ENCODE peak calls at places on chromosome 11, in five cellular contexts. One of them, this sample, is unnamed.
A peak's percentile ranks its signal among the peaks of the same experiment; 100 is the strongest.

GRCh38 chr11:19994712-19995111 is 165.6 kb downstream of the DBX1 start:
- DNase-seq in tibial nerve: no peak
- DNase-seq in A549: no peak
- DNase-seq in Caco-2: no peak
- DNase-seq in neuronal stem cell: no peak
- DNase-seq in this sample: no peak

GRCh38 chr11:114180301-114181055 is 115.7 kb upstream of the NNMT start:
- DNase-seq in tibial nerve: no peak
- DNase-seq in A549: no peak
- DNase-seq in Caco-2: peak; percentile 64
- DNase-seq in neuronal stem cell: no peak
- DNase-seq in this sample: peak; percentile 80

GRCh38 chr11:43988040-43988793 is 45.8 kb downstream of the C11orf96 start:
- DNase-seq in tibial nerve: no peak
- DNase-seq in A549: no peak
- DNase-seq in Caco-2: peak; percentile 9
- DNase-seq in neuronal stem cell: no peak
- DNase-seq in this sample: no peak

GRCh38 chr11:103949781-103950180 is 86.7 kb upstream of the DDI1 start:
- DNase-seq in tibial nerve: no peak
- DNase-seq in A549: no peak
- DNase-seq in Caco-2: no peak
- DNase-seq in neuronal stem cell: no peak
- DNase-seq in this sample: no peak

GRCh38 chr11:116366980-116367640 is 405.7 kb downstream of the BUD13 start:
- DNase-seq in tibial nerve: no peak
- DNase-seq in A549: no peak
- DNase-seq in Caco-2: peak; percentile 87
- DNase-seq in neuronal stem cell: no peak
- DNase-seq in this sample: no peak

GRCh38 chr11:128222245-128222959 is 365.0 kb downstream of the ETS1 start:
- DNase-seq in tibial nerve: no peak
- DNase-seq in A549: no peak
- DNase-seq in Caco-2: no peak
- DNase-seq in neuronal stem cell: no peak
- DNase-seq in this sample: no peak

GRCh38 chr11:27912916-27913315 is 195.0 kb downstream of the KIF18A start:
- DNase-seq in tibial nerve: no peak
- DNase-seq in A549: no peak
- DNase-seq in Caco-2: no peak
- DNase-seq in neuronal stem cell: no peak
- DNase-seq in this sample: no peak

GRCh38 chr11:128889657-128890213 is 1.4 kb upstream of the KCNJ5 start:
- DNase-seq in tibial nerve: no peak
- DNase-seq in A549: no peak
- DNase-seq in Caco-2: no peak
- DNase-seq in neuronal stem cell: no peak
- DNase-seq in this sample: no peak

GRCh38 chr11:46099973-46100335 is 21.3 kb downstream of the PHF21A start:
- DNase-seq in tibial nerve: no peak
- DNase-seq in A549: no peak
- DNase-seq in Caco-2: no peak
- DNase-seq in neuronal stem cell: no peak
- DNase-seq in this sample: no peak

GRCh38 chr11:62144641-62145255 is 20.9 kb downstream of the INCENP start:
- DNase-seq in tibial nerve: peak; percentile 6
- DNase-seq in A549: no peak
- DNase-seq in Caco-2: no peak
- DNase-seq in neuronal stem cell: no peak
- DNase-seq in this sample: no peak

GRCh38 chr11:26134481-26135355 is 197.2 kb upstream of the ANO3 start:
- DNase-seq in tibial nerve: no peak
- DNase-seq in A549: no peak
- DNase-seq in Caco-2: no peak
- DNase-seq in neuronal stem cell: peak; percentile 40
- DNase-seq in this sample: no peak

GRCh38 chr11:110755961-110756360 is 43.7 kb upstream of the ARHGAP20 start:
- DNase-seq in tibial nerve: no peak
- DNase-seq in A549: no peak
- DNase-seq in Caco-2: no peak
- DNase-seq in neuronal stem cell: no peak
- DNase-seq in this sample: peak; percentile 10

GRCh38 chr11:84097186-84097585 is 811.0 kb upstream of the CCDC90B start:
- DNase-seq in tibial nerve: no peak
- DNase-seq in A549: no peak
- DNase-seq in Caco-2: no peak
- DNase-seq in neuronal stem cell: no peak
- DNase-seq in this sample: no peak

DNA sequence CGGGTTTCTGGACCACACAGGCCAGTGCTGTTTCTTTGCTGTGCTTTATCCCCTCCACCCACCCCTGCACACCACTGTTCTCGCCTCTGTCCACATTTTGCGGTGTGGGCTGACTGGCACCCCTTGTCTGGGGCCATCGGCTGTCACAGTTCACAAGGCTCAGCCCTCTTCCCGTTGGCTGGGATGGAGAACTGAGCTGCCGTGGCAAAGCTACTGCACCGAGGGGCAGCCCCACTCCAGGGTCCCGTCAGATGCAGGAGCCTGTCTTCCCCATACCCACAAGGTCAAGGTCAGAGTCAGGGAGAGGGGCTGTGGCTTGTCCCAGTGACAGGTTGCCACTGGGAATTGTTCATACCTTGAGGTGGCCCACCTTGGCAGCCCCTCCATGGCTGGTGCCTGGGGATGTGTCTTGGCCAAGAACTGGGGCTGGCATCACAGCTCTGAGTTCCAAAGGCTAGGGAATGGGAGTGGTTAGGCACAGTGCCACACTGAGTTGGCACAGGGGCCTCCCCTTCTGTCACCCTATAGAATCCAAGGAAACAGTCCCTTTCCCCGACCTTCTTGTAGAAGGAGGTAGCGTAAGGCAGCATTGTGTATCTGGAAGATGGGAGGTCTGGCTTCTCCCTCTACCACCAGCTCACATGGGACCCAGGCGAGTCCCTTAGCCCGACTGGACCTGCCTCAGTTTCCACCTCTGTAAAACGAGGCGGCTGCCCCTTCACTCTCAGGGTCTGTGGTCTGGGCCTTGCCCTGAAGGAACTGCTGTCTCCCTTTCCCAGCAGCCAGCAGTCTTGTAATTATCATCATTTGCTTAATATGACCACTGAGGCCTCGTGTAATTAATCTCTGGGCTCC is 3.4 kb downstream of the GRK2 start:
- DNase-seq in tibial nerve: no peak
- DNase-seq in A549: no peak
- DNase-seq in Caco-2: no peak
- DNase-seq in neuronal stem cell: no peak
- DNase-seq in this sample: peak; percentile 73
- H3K4me1 ChIP-seq in tibial nerve: peaks cover 5% of the 10 kb centered on the region
- H3K4me1 ChIP-seq in A549: peaks cover 21% of the 10 kb centered on the region
- H3K4me1 ChIP-seq in Caco-2: peaks cover 16% of the 10 kb centered on the region
- H3K4me1 ChIP-seq in neuronal stem cell: peaks cover 38% of the 10 kb centered on the region
- H3K4me1 ChIP-seq in this sample: peaks cover 81% of the 10 kb centered on the region

DNA sequence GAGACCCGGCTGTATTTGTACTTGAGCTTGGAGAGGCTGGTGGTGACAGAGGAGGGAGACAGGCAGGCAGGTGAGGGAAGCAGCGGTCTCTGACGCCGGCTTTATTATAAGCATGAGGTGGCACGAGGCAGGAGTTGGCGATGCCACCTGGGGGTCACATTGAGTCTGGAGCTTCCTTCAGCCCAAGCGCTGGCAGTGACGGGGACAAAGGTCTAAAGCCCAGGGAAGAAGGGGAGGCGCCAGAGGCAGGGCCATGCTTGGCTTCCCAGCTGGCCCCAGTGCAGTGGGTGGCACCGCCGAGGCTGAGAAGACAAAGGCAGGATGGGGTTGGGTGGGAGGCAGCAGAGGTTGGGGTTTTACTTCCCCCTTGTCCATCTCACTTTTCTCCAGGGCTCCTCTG is 4.5 kb downstream of the FXYD2 start:
- DNase-seq in tibial nerve: no peak
- DNase-seq in A549: no peak
- DNase-seq in Caco-2: no peak
- DNase-seq in neuronal stem cell: no peak
- DNase-seq in this sample: peak; percentile 48
- H3K4me1 ChIP-seq in tibial nerve: no peaks in the 10 kb centered on the region
- H3K4me1 ChIP-seq in A549: peaks cover 42% of the 10 kb centered on the region
- H3K4me1 ChIP-seq in Caco-2: peaks cover 41% of the 10 kb centered on the region
- H3K4me1 ChIP-seq in neuronal stem cell: peaks cover 16% of the 10 kb centered on the region
- H3K4me1 ChIP-seq in this sample: peaks cover 18% of the 10 kb centered on the region

GRCh38 chr11:17927041-17927440 is 85.8 kb downstream of the SERGEF start:
- DNase-seq in tibial nerve: no peak
- DNase-seq in A549: no peak
- DNase-seq in Caco-2: no peak
- DNase-seq in neuronal stem cell: no peak
- DNase-seq in this sample: no peak

GRCh38 chr11:17921620-17922473 is 91.0 kb downstream of the SERGEF start:
- DNase-seq in tibial nerve: no peak
- DNase-seq in A549: no peak
- DNase-seq in Caco-2: no peak
- DNase-seq in neuronal stem cell: no peak
- DNase-seq in this sample: no peak

GRCh38 chr11:17922474-17922788 is 90.4 kb downstream of the SERGEF start:
- DNase-seq in tibial nerve: no peak
- DNase-seq in A549: no peak
- DNase-seq in Caco-2: no peak
- DNase-seq in neuronal stem cell: no peak
- DNase-seq in this sample: no peak

GRCh38 chr11:17923213-17923612 is 89.6 kb downstream of the SERGEF start:
- DNase-seq in tibial nerve: no peak
- DNase-seq in A549: no peak
- DNase-seq in Caco-2: no peak
- DNase-seq in neuronal stem cell: no peak
- DNase-seq in this sample: no peak

DNA sequence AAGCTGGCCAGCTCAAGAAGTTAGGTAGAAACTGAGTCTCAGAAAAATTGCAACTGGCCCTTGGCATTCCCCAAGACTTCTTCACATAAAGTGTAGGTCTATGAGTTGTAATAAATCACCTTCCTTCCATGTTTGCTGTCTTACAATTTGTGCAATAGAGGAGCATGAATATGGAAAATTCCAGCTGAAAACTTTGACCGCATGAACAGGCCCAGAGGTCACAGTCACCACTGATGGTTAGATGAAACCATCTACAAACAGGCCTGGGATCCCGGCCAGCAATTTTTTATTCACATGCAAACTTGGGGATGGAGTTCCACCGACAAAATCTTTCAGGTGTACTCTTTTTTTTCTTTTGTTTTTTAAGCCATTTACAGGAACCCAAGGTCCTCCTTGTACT is 88.1 kb downstream of the SERGEF start:
- DNase-seq in tibial nerve: no peak
- DNase-seq in A549: no peak
- DNase-seq in Caco-2: no peak
- DNase-seq in neuronal stem cell: no peak
- DNase-seq in this sample: no peak
- H3K4me1 ChIP-seq in tibial nerve: no peaks in the 10 kb centered on the region
- H3K4me1 ChIP-seq in A549: no peaks in the 10 kb centered on the region
- H3K4me1 ChIP-seq in Caco-2: no peaks in the 10 kb centered on the region
- H3K4me1 ChIP-seq in neuronal stem cell: peaks cover 4% of the 10 kb centered on the region
- H3K4me1 ChIP-seq in this sample: no peaks in the 10 kb centered on the region

DNA sequence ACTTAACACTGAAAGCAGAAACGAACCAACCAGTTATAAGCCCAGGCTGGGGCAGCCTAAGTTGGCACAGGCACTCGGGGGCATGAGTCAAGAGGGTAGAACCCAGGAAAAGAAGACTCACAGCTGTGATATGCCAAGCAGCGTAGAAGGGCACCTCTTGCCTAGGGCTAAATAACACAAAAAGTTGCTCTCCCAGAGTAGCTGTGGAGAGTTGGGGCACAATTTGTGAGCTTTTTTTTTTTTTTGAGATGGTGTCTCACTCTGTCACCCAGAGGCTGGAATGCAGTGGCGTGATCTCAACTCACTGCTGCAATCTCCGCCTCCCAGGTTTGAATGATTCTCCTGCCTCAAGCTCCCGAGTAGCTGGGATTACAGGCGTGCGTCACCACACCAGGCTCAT is 8.8 kb downstream of the CLMP start:
- DNase-seq in tibial nerve: no peak
- DNase-seq in A549: no peak
- DNase-seq in Caco-2: no peak
- DNase-seq in neuronal stem cell: no peak
- DNase-seq in this sample: no peak
- H3K4me1 ChIP-seq in tibial nerve: no peaks in the 10 kb centered on the region
- H3K4me1 ChIP-seq in A549: peaks cover 64% of the 10 kb centered on the region
- H3K4me1 ChIP-seq in Caco-2: peaks cover 15% of the 10 kb centered on the region
- H3K4me1 ChIP-seq in neuronal stem cell: peaks cover 14% of the 10 kb centered on the region
- H3K4me1 ChIP-seq in this sample: no peaks in the 10 kb centered on the region

DNA sequence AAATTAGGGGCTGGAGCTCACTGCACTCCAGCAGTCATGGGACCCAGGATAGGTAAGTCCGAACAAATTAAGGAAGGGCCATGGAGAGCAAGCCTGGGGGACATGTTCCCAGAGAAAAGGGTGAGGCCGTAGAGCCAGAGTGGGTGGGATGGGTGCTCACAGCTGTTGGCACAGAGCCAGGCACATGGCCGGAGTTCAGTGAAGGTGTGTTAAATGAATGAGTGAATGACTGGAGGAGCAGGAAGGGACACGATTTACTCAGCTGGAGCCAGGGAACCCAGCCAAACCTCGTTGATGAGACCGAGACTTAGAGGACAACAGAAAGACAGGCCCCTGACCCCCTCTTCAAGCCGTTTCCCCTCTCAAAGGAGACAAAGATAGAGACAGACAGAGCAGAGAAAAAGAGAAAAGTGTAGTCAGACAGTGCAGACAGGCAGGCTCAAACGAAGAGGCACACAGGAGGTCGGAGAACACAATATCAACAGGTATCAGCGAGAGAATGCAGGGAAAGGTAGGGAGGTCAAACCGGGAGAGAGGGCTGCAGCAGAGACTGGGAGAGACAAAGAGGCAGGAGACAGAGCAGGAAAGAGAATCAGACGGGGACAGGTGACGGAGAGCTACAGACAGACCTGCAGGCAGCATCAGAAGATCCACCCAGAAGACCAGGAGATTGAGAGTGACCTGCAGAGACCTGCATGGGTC is 590 bp downstream of the SLCO2B1 start:
- DNase-seq in tibial nerve: no peak
- DNase-seq in A549: no peak
- DNase-seq in Caco-2: no peak
- DNase-seq in neuronal stem cell: no peak
- DNase-seq in this sample: peak; percentile 91
- H3K4me1 ChIP-seq in tibial nerve: no peaks in the 10 kb centered on the region
- H3K4me1 ChIP-seq in A549: peaks cover 14% of the 10 kb centered on the region
- H3K4me1 ChIP-seq in Caco-2: peaks cover 97% of the 10 kb centered on the region
- H3K4me1 ChIP-seq in neuronal stem cell: peaks cover 4% of the 10 kb centered on the region
- H3K4me1 ChIP-seq in this sample: peaks cover 51% of the 10 kb centered on the region

This sample was measured in transverse colon.